ENCODE peak calls at places on chromosomes 1 and 21, in ten cellular contexts. K is HepG2, D is GM12878, W is H1, P is breast epithelium, O is prostate gland, T is transverse colon, U is sigmoid colon, G is suprapubic skin, C is HCT116. R is an unnamed sample. For H3K27me3, the result is how much of the 10 kb centered on the place peaks cover.

GRCh38 chr1:208351838-208352237 is 107.7 kb upstream of the PLXNA2 start:
- DNase-seq in D (no peak), O (no peak), T (no peak), P (no peak), K (no peak), C (no peak), G (no peak), U (no peak), W (no peak), R (no peak)

GRCh38 chr1:246497331-246497915 is 9.7 kb downstream of the SMYD3 start:
- DNase-seq in T (no peak), U (no peak), P (no peak), K (peak), G (no peak), C (peak), D (no peak), O (peak), W (no peak), R (no peak)

GRCh38 chr1:9275567-9276034 is 17.1 kb upstream of the SPSB1 start:
- DNase-seq in O (no peak), D (peak), K (peak), C (peak), W (no peak), T (peak), G (no peak), U (no peak), P (no peak), R (peak)

GRCh38 chr1:32398401-32398800 is 4.2 kb upstream of the BSDC1 start:
- DNase-seq in K (no peak), G (no peak), T (no peak), W (no peak), P (no peak), O (no peak), C (no peak), U (no peak), D (no peak), R (no peak)

GRCh38 chr1:53508991-53509663 is 49.9 kb downstream of the DMRTB1 start:
- DNase-seq in T (no peak), U (no peak), G (no peak), K (no peak), C (no peak), W (no peak), P (no peak), O (no peak), D (no peak), R (no peak)

GRCh38 chr1:160544647-160545046 is 21.6 kb upstream of the SLAMF6 start:
- DNase-seq in C (no peak), D (no peak), W (no peak), T (no peak), U (no peak), P (no peak), K (no peak), G (no peak), O (no peak), R (no peak)

GRCh38 chr1:27161594-27161993 is 6.7 kb upstream of the SLC9A1 start:
- DNase-seq in G (no peak), W (no peak), K (no peak), O (no peak), T (peak), D (peak), U (no peak), C (no peak), P (no peak), R (no peak)

GRCh38 chr1:246786606-246787238 is 62.5 kb downstream of the SCCPDH start:
- DNase-seq in O (no peak), G (no peak), W (no peak), D (no peak), T (peak), U (no peak), P (no peak), K (no peak), C (no peak), R (no peak)

GRCh38 chr1:33576821-33577599 is 104.6 kb downstream of the ZSCAN20 start:
- DNase-seq in O (no peak), P (no peak), D (no peak), G (no peak), K (no peak), W (no peak), U (no peak), C (no peak), T (no peak), R (no peak)

GRCh38 chr1:24289937-24290595 is 29.1 kb upstream of the GRHL3 start:
- DNase-seq in T (peak), K (no peak), D (no peak), O (peak), C (no peak), P (peak), U (peak), G (peak), W (no peak), R (peak)
- TF ChIP-seq POLR2AphosphoS5 in T (peak), K (no peak), D (no peak), O (peak), C (peak), P (peak), U (peak), G (peak), W (no peak), R (peak)

DNA sequence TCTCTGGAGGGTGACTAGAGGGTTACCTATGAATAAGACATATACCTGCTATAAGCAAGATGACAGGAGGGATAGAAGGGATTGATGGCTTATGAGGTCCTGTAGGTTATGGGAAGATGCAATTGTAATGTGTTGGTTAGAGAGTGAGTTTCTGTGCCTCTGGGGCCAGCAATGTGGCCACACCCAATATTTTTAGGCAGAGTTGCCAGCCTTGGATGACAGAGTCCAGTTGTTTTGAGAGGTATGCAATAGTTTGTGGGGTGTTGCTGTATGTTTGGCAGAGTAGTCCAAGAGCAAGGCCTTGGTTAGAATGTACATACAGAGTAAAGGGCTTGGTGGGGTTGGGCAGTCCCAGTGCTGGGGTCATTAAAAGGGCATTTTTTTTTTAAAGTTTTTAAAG is 36.6 kb upstream of the PLA2G5 start:
- DNase-seq in U (no peak), K (no peak), T (no peak), P (no peak), O (no peak), D (no peak), G (no peak), C (no peak), W (no peak), R (no peak)
- H3K27me3 ChIP-seq in U (under half), K (under half), T (under half), P (under half), O (under half), D (under half), G (under half), C (under half), W (under half), R (under half)

GRCh38 chr1:172906778-172907592 is 143.8 kb downstream of the TNFSF18 start:
- DNase-seq in C (peak), G (no peak), K (no peak), P (no peak), T (no peak), U (no peak), W (no peak), D (no peak), O (no peak), R (no peak)
- TF ChIP-seq POLR2AphosphoS5 in C (no peak), G (no peak), K (no peak), P (no peak), T (no peak), U (no peak), W (no peak), D (no peak), O (no peak), R (no peak)

GRCh38 chr1:35809156-35810095 is 1.6 kb downstream of the AGO4 start:
- DNase-seq in D (no peak), C (no peak), K (no peak), T (no peak), O (no peak), G (no peak), U (no peak), P (no peak), W (no peak), R (no peak)
- H3K27me3 ChIP-seq in D (under half), C (under half), K (under half), T (under half), O (under half), G (under half), U (under half), P (under half), W (under half), R (under half)

GRCh38 chr21:44054710-44055109 is 42.6 kb downstream of the TRAPPC10 start:
- DNase-seq in D (no peak), P (no peak), C (no peak), K (no peak), U (no peak), W (no peak), T (no peak), G (no peak), O (no peak), R (no peak)

GRCh38 chr21:44052071-44052829 is 40.1 kb downstream of the TRAPPC10 start:
- DNase-seq in O (peak), K (no peak), U (no peak), W (no peak), T (no peak), G (no peak), P (no peak), D (no peak), C (no peak), R (no peak)

GRCh38 chr21:44052830-44053226 is 40.7 kb downstream of the TRAPPC10 start:
- DNase-seq in G (no peak), P (no peak), O (no peak), K (no peak), D (no peak), T (no peak), C (no peak), W (no peak), U (no peak), R (no peak)

GRCh38 chr21:44051462-44051941 is 39.4 kb downstream of the TRAPPC10 start:
- DNase-seq in D (no peak), U (peak), C (no peak), O (no peak), W (no peak), T (no peak), P (no peak), K (no peak), G (no peak), R (peak)

GRCh38 chr21:44053567-44053966 is 41.5 kb downstream of the TRAPPC10 start:
- DNase-seq in K (no peak), D (no peak), C (no peak), G (no peak), T (no peak), O (no peak), W (no peak), U (no peak), P (no peak), R (no peak)
- TF ChIP-seq POLR2AphosphoS5 in K (no peak), D (no peak), C (no peak), G (no peak), T (no peak), O (no peak), W (no peak), U (no peak), P (no peak), R (no peak)

GRCh38 chr1:93574991-93575390 is 106.6 kb downstream of the BCAR3 start:
- DNase-seq in D (no peak), K (no peak), O (no peak), U (no peak), G (no peak), C (no peak), W (no peak), P (no peak), T (no peak), R (no peak)
- H3K27me3 ChIP-seq in D (under half), K (under half), O (under half), U (under half), G (under half), C (under half), W (under half), P (under half), T (under half), R (under half)

DNA sequence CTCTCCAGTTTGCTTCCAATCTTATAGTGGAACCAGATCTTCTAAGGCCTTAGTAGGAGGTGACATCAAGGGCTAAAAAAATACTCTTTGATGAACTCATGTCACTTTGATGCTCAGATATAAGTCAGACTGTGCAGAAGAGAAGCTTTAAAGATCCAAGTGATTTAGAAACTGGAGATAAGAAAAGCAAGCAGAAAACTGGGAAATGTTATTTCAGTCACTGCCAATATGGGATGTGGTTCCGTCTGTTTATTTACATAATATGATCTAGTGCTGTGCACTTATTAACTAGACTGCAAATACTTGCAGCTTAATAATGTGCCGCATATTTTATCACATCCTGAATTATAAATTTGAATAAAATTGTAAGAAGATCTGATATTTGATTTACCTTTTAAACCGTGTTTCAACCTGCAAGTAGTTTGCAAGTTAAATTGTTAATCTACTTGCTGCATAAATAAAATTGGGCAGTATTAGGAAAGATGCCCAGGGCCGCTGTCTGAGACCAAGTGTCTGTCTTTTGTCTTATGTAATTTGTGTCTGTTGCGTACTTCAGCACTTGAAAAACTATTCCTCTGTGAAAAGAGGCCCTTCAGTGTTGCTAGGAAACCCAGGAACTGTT is 29.6 kb downstream of the CXADR start:
- DNase-seq in O (no peak), K (peak), T (no peak), W (no peak), P (no peak), G (no peak), U (no peak), D (no peak), C (no peak), R (no peak)
- TF ChIP-seq POLR2AphosphoS5 in O (no peak), K (no peak), T (no peak), W (no peak), P (no peak), G (no peak), U (no peak), D (no peak), C (no peak), R (no peak)

DNA sequence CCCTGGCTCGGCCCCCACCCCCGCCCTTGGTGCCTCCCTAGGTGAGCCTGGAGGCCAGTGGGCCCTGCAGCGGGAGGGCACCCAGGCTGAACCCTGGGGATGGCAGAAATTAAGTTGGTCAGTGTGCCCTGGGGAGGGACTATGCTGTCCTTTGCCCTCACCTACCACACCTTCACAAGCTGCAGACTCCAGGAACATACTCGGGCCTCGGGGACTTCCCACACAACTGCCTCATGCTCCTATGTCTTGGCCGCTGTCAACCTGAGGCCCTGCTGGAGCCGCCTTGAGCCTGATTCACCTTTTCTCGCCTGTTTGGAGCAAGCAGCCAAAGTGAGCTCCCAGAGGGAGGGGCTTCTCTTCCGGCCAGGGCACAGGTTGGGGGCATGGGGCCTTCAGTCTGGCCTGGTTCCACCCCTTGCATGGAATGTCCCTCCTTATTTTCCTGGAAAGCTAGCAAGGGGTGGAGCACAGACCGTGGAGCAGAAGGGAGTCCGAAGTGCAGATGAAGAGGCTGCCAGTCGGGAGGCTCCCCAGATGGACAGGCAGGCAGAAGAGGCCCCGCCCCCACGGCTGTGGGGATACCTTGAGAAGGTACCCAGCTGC is 24.7 kb downstream of the KNCN start:
- DNase-seq in W (no peak), G (no peak), T (peak), D (no peak), U (no peak), O (no peak), C (no peak), P (no peak), K (peak), R (no peak)
- H3K27me3 ChIP-seq in W (half or more), G (under half), T (under half), D (under half), U (under half), O (under half), C (under half), P (under half), K (under half), R (half or more)

GRCh38 chr1:28526886-28527285 is 21.0 kb downstream of the RCC1 start:
- DNase-seq in W (no peak), K (no peak), D (no peak), P (peak), U (no peak), O (no peak), G (no peak), T (no peak), C (peak), R (no peak)
- TF ChIP-seq POLR2AphosphoS5 in W (no peak), K (no peak), D (no peak), P (peak), U (no peak), O (no peak), G (no peak), T (no peak), C (peak), R (no peak)

GRCh38 chr1:112510340-112510739 is 1.6 kb downstream of the WNT2B start:
- DNase-seq in W (no peak), O (no peak), G (no peak), C (no peak), K (no peak), T (no peak), D (no peak), P (no peak), U (no peak), R (no peak)
- H3K27me3 ChIP-seq in W (half or more), O (under half), G (under half), C (under half), K (under half), T (under half), D (under half), P (under half), U (under half), R (under half)